ENCODE peak calls at places on chromosomes 5 and 9, in six cellular contexts. One of them, this sample, is unnamed.

GRCh38 chr5:143002459-143003327 is 232.5 kb downstream of the ARHGAP26 start:
- DNase-seq in GM23338: peak
- DNase-seq in heart left ventricle: no peak
- DNase-seq in heart right ventricle: peak
- DNase-seq in brain microvascular endothelial cell: peak
- DNase-seq in cardiac muscle cell: peak
- DNase-seq in this sample: peak

GRCh38 chr9:98172604-98173003 is 19.8 kb downstream of the CORO2A start:
- DNase-seq in heart left ventricle: no peak
- DNase-seq in brain microvascular endothelial cell: no peak
- DNase-seq in cardiac muscle cell: no peak
- DNase-seq in heart right ventricle: no peak
- DNase-seq in GM23338: peak
- DNase-seq in this sample: peak

GRCh38 chr9:134670042-134670525 is 28.5 kb downstream of the COL5A1 start:
- DNase-seq in heart left ventricle: no peak
- DNase-seq in heart right ventricle: no peak
- DNase-seq in GM23338: no peak
- DNase-seq in cardiac muscle cell: peak
- DNase-seq in brain microvascular endothelial cell: peak
- DNase-seq in this sample: no peak

GRCh38 chr5:178077751-178078150 is 35.6 kb upstream of the N4BP3 start:
- DNase-seq in heart right ventricle: no peak
- DNase-seq in GM23338: peak
- DNase-seq in brain microvascular endothelial cell: no peak
- DNase-seq in heart left ventricle: no peak
- DNase-seq in cardiac muscle cell: no peak
- DNase-seq in this sample: peak

GRCh38 chr5:175842947-175843793 is 28.2 kb upstream of the CPLX2 start:
- DNase-seq in GM23338: no peak
- DNase-seq in heart left ventricle: no peak
- DNase-seq in heart right ventricle: no peak
- DNase-seq in brain microvascular endothelial cell: peak
- DNase-seq in cardiac muscle cell: peak
- DNase-seq in this sample: peak

GRCh38 chr5:17258429-17258828 is 41.0 kb downstream of the BASP1 start:
- DNase-seq in brain microvascular endothelial cell: peak
- DNase-seq in heart right ventricle: no peak
- DNase-seq in GM23338: no peak
- DNase-seq in cardiac muscle cell: no peak
- DNase-seq in heart left ventricle: no peak
- DNase-seq in this sample: no peak

GRCh38 chr5:123036391-123037103 is at the start of gene PPIC:
- DNase-seq in cardiac muscle cell: peak
- DNase-seq in brain microvascular endothelial cell: peak
- DNase-seq in heart left ventricle: peak
- DNase-seq in GM23338: peak
- DNase-seq in heart right ventricle: peak
- DNase-seq in this sample: peak

GRCh38 chr9:123834218-123834906 is 95.6 kb downstream of the DENND1A start:
- DNase-seq in cardiac muscle cell: peak
- DNase-seq in brain microvascular endothelial cell: no peak
- DNase-seq in heart right ventricle: no peak
- DNase-seq in heart left ventricle: no peak
- DNase-seq in GM23338: no peak
- DNase-seq in this sample: no peak

GRCh38 chr9:133188006-133188842 is 20.8 kb downstream of the OBP2B start:
- DNase-seq in brain microvascular endothelial cell: no peak
- DNase-seq in GM23338: peak
- DNase-seq in heart right ventricle: no peak
- DNase-seq in cardiac muscle cell: no peak
- DNase-seq in heart left ventricle: no peak
- DNase-seq in this sample: peak

GRCh38 chr5:69492391-69493234 is at the start of gene OCLN:
- DNase-seq in cardiac muscle cell: peak
- DNase-seq in brain microvascular endothelial cell: no peak
- DNase-seq in GM23338: peak
- DNase-seq in heart right ventricle: no peak
- DNase-seq in heart left ventricle: peak
- DNase-seq in this sample: peak

GRCh38 chr9:5886114-5886939 is 4.4 kb upstream of the MLANA start:
- DNase-seq in cardiac muscle cell: peak
- DNase-seq in brain microvascular endothelial cell: peak
- DNase-seq in GM23338: peak
- DNase-seq in heart left ventricle: peak
- DNase-seq in heart right ventricle: peak
- DNase-seq in this sample: peak

GRCh38 chr5:2373631-2374030 is 377.8 kb downstream of the IRX2 start:
- DNase-seq in brain microvascular endothelial cell: no peak
- DNase-seq in cardiac muscle cell: no peak
- DNase-seq in heart right ventricle: no peak
- DNase-seq in heart left ventricle: no peak
- DNase-seq in GM23338: no peak
- DNase-seq in this sample: no peak

GRCh38 chr9:95517559-95517933 is 775 bp upstream of the PTCH1 start:
- DNase-seq in heart left ventricle: no peak
- DNase-seq in GM23338: no peak
- DNase-seq in brain microvascular endothelial cell: no peak
- DNase-seq in cardiac muscle cell: no peak
- DNase-seq in heart right ventricle: no peak
- DNase-seq in this sample: no peak
- H3K4me3 ChIP-seq in heart left ventricle: peak
- H3K4me3 ChIP-seq in GM23338: peak
- H3K4me3 ChIP-seq in brain microvascular endothelial cell: peak
- H3K4me3 ChIP-seq in cardiac muscle cell: peak
- H3K4me3 ChIP-seq in heart right ventricle: peak
- H3K4me3 ChIP-seq in this sample: peak

GRCh38 chr9:128100581-128100980 is 26.9 kb downstream of the PTGES2 start:
- DNase-seq in heart left ventricle: no peak
- DNase-seq in brain microvascular endothelial cell: no peak
- DNase-seq in heart right ventricle: no peak
- DNase-seq in cardiac muscle cell: no peak
- DNase-seq in GM23338: no peak
- DNase-seq in this sample: no peak
- H3K4me3 ChIP-seq in heart left ventricle: peak
- H3K4me3 ChIP-seq in brain microvascular endothelial cell: no peak
- H3K4me3 ChIP-seq in heart right ventricle: peak
- H3K4me3 ChIP-seq in cardiac muscle cell: no peak
- H3K4me3 ChIP-seq in GM23338: no peak
- H3K4me3 ChIP-seq in this sample: no peak

DNA sequence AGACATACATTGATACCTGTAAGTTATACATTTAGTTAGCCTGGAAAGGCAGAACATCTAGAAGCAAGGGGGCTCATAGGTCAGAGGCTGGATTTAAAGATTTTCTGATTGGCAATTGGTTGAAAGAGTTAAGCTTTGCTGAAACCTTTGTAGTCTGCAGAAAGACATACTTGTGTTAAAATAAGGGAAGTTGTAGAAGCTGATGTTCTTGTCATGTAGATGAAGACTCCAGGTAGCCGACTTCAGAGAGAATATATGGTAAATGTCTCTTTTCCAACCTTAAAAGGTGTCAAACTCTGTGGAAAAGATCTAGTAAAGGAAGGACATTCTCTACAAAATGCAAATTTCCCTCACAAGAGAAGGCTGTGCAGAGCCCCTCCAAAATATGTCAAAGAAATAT is 62.9 kb upstream of the ADAMTS16 start:
- DNase-seq in cardiac muscle cell: no peak
- DNase-seq in GM23338: peak
- DNase-seq in heart right ventricle: no peak
- DNase-seq in heart left ventricle: no peak
- DNase-seq in brain microvascular endothelial cell: no peak
- DNase-seq in this sample: no peak
- H3K4me3 ChIP-seq in cardiac muscle cell: no peak
- H3K4me3 ChIP-seq in GM23338: no peak
- H3K4me3 ChIP-seq in heart right ventricle: no peak
- H3K4me3 ChIP-seq in heart left ventricle: no peak
- H3K4me3 ChIP-seq in brain microvascular endothelial cell: no peak
- H3K4me3 ChIP-seq in this sample: no peak

DNA sequence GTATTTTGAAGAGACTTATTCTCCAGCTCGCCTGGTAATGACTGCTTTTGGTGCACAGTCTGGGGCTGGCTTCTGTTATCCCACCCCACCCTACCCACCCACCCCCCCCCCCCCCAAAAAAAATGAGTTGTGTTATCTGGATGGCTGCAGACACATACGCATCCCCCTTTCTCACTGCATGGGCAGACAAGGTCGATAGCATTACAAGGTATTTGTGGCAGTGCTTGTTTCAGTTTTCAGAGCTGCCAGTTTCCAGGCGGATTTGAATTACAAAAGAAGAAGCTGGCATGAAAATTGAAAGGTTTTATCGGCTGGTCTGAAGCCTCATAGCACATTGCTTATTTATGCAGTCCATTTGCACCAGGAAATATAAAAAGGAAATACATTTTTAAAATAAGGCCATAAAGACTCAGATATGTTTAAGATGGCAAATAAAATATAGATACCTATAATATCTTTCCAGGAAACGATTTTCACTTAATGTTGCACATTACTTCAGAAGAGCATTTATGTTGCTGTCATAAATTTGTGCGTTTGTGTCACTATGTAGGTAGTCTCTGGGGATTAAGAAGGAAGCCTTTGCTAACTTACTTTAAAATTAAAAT is 85.1 kb upstream of the GRHPR start:
- DNase-seq in cardiac muscle cell: no peak
- DNase-seq in brain microvascular endothelial cell: no peak
- DNase-seq in heart left ventricle: no peak
- DNase-seq in GM23338: no peak
- DNase-seq in heart right ventricle: no peak
- DNase-seq in this sample: no peak
- H3K4me3 ChIP-seq in cardiac muscle cell: no peak
- H3K4me3 ChIP-seq in brain microvascular endothelial cell: no peak
- H3K4me3 ChIP-seq in heart left ventricle: no peak
- H3K4me3 ChIP-seq in GM23338: no peak
- H3K4me3 ChIP-seq in heart right ventricle: no peak
- H3K4me3 ChIP-seq in this sample: no peak